ENCODE peak calls at places on chromosomes 6 and 20, in four cellular contexts. C, O, S and V are unnamed samples.

GRCh38 chr6:107716688-107717089 is 107.4 kb downstream of the SCML4 start:
- DNase-seq in S (peak; percentile 53), C (peak; percentile 24), O (peak; percentile 62), V (no peak)

GRCh38 chr6:22804620-22805271 is 235.4 kb downstream of the HDGFL1 start:
- DNase-seq in O (no peak), C (no peak), S (no peak), V (no peak)

GRCh38 chr6:27237089-27237723 is 10.3 kb upstream of the PRSS16 start:
- DNase-seq in O (peak; percentile 72), S (no peak), C (peak; percentile 48), V (peak; percentile 27)

GRCh38 chr6:43771858-43772570 is 2.0 kb downstream of the VEGFA start:
- DNase-seq in C (peak; percentile 74), S (no peak), O (peak; percentile 87), V (peak; percentile 51)

GRCh38 chr6:40848038-40848437 is 191.0 kb downstream of the UNC5CL start:
- DNase-seq in C (no peak), O (no peak), S (no peak), V (no peak)

GRCh38 chr6:69894578-69895347 is 28.4 kb downstream of the COL19A1 start:
- DNase-seq in O (no peak), C (no peak), S (peak; percentile 62), V (no peak)

GRCh38 chr6:12148317-12148801 is 136.2 kb downstream of the HIVEP1 start:
- DNase-seq in O (no peak), C (no peak), S (no peak), V (no peak)

GRCh38 chr6:85996034-85996375 is 353.3 kb upstream of the SYNCRIP start:
- DNase-seq in C (no peak), O (no peak), S (no peak), V (no peak)

GRCh38 chr6:137738197-137738596 is 128.9 kb upstream of the TNFAIP3 start:
- DNase-seq in S (no peak), C (no peak), O (no peak), V (no peak)

GRCh38 chr6:112595841-112596240 is 248.7 kb downstream of the RFPL4B start:
- DNase-seq in S (no peak), C (no peak), O (no peak), V (no peak)

GRCh38 chr20:47950103-47950502 is 164.8 kb upstream of the SULF2 start:
- DNase-seq in S (no peak), C (peak; percentile 45), O (peak; percentile 17), V (no peak)

GRCh38 chr6:54784021-54784420 is 62.5 kb upstream of the FAM83B start:
- DNase-seq in C (no peak), O (no peak), S (no peak), V (no peak)

GRCh38 chr6:159062564-159062945 is 17.8 kb upstream of the TAGAP start:
- DNase-seq in S (no peak), O (no peak), C (no peak), V (no peak)

GRCh38 chr6:161414180-161414579 is 140.3 kb upstream of the AGPAT4 start:
- DNase-seq in C (no peak), S (no peak), O (no peak), V (no peak)

GRCh38 chr6:91079939-91080338 is 493.1 kb upstream of the MAP3K7 start:
- DNase-seq in S (no peak), C (no peak), O (no peak), V (no peak)

GRCh38 chr6:45422541-45423110 is 44.9 kb upstream of the SUPT3H start:
- DNase-seq in C (peak; percentile 14), O (no peak), S (no peak), V (no peak)

GRCh38 chr6:35087361-35088280 is 53.5 kb downstream of the TCP11 start:
- DNase-seq in O (no peak), C (no peak), S (no peak), V (no peak)

GRCh38 chr20:3786665-3787639 is at the start of gene CENPB:
- DNase-seq in C (peak; percentile 91), S (no peak), O (peak; percentile 87), V (peak; percentile 83)

GRCh38 chr20:16216227-16217210 is 356.7 kb downstream of the KIF16B start:
- DNase-seq in S (no peak), C (no peak), O (no peak), V (no peak)

GRCh38 chr20:51562027-51562333 is 19.5 kb upstream of the NFATC2 start:
- DNase-seq in O (no peak), C (peak; percentile 35), S (no peak), V (no peak)

GRCh38 chr6:91082311-91082803 is 495.5 kb upstream of the MAP3K7 start:
- DNase-seq in C (no peak), S (no peak), O (no peak), V (no peak)

GRCh38 chr6:47245745-47246371 is 63.8 kb downstream of the TNFRSF21 start:
- DNase-seq in S (no peak), C (no peak), O (no peak), V (no peak)

GRCh38 chr20:49559411-49560081 is 8.4 kb downstream of the PTGIS start:
- DNase-seq in S (no peak), C (no peak), O (no peak), V (no peak)

GRCh38 chr6:169890049-169890448 is 138.6 kb downstream of the ERMARD start:
- DNase-seq in S (no peak), O (no peak), C (no peak), V (no peak)

GRCh38 chr6:134873500-134874388 is 76.2 kb downstream of the ALDH8A1 start:
- DNase-seq in C (no peak), S (no peak), O (no peak), V (no peak)

GRCh38 chr6:34746104-34746846 is 11.0 kb upstream of the SNRPC start:
- DNase-seq in S (no peak), C (no peak), O (no peak), V (no peak)

GRCh38 chr6:87848616-87849015 is 146.6 kb upstream of the AKIRIN2 start:
- DNase-seq in C (no peak), S (no peak), O (no peak), V (no peak)

GRCh38 chr20:10219452-10219791 is 792 bp downstream of the SNAP25 start:
- DNase-seq in C (peak; percentile 82), O (peak; percentile 74), S (no peak), V (no peak)

GRCh38 chr6:160036331-160036695 is 67.4 kb downstream of the IGF2R start:
- DNase-seq in S (no peak), C (no peak), O (no peak), V (no peak)

GRCh38 chr6:31701666-31702420 is 1.3 kb downstream of the ABHD16A start:
- DNase-seq in O (no peak), S (no peak), C (no peak), V (no peak)

GRCh38 chr6:158619922-158620801 is 24.4 kb downstream of the DYNLT1 start:
- DNase-seq in O (no peak), C (no peak), S (no peak), V (no peak)

GRCh38 chr20:2451422-2451821 is 19.2 kb downstream of the SNRPB start:
- DNase-seq in C (no peak), O (no peak), S (no peak), V (no peak)

GRCh38 chr6:88013015-88013414 is 34.6 kb upstream of the SPACA1 start:
- DNase-seq in C (no peak), S (no peak), O (no peak), V (no peak)

GRCh38 chr6:1670711-1671462 is 61.2 kb downstream of the FOXC1 start:
- DNase-seq in S (peak; percentile 31), O (no peak), C (peak; percentile 26), V (no peak)

DNA sequence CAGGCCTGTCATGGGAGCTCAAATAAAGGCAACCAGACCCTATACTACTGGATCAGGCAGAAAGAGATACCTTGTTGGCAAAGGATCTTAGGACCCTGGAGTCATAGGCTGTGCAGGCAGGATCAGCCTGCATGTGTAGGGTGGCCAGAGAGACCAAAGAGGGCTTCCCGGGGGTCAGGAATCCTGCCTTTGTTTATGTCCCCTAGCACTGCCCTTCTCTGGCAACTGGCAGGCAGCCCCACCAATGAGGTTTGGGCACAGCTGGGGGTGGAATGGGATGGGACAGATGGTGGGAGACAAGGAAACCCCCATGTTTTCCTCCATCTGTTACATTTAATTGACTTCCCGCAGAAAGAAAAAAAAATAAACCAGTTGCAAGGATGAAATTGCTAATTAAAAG is 27.5 kb downstream of the CD40 start:
- DNase-seq in O (no peak), S (no peak), C (no peak), V (no peak)
- TF ChIP-seq TARDBP in O (no peak), S (no peak), C (no peak), V (no peak)

GRCh38 chr20:34074101-34074760 is 37.8 kb downstream of the EIF2S2 start:
- DNase-seq in C (no peak), S (no peak), O (no peak), V (no peak)
- TF ChIP-seq TARDBP in C (no peak), S (no peak), O (no peak), V (no peak)

GRCh38 chr6:167847936-167848335 is 21.2 kb downstream of the AFDN start:
- DNase-seq in C (no peak), S (no peak), O (no peak), V (no peak)

GRCh38 chr6:167851349-167851952 is 24.7 kb downstream of the AFDN start:
- DNase-seq in S (no peak), O (no peak), C (no peak), V (no peak)

GRCh38 chr6:167848783-167849182 is 22.1 kb downstream of the AFDN start:
- DNase-seq in C (no peak), S (no peak), O (no peak), V (no peak)

GRCh38 chr6:167850792-167851191 is 24.1 kb downstream of the AFDN start:
- DNase-seq in S (no peak), C (no peak), O (no peak), V (no peak)

DNA sequence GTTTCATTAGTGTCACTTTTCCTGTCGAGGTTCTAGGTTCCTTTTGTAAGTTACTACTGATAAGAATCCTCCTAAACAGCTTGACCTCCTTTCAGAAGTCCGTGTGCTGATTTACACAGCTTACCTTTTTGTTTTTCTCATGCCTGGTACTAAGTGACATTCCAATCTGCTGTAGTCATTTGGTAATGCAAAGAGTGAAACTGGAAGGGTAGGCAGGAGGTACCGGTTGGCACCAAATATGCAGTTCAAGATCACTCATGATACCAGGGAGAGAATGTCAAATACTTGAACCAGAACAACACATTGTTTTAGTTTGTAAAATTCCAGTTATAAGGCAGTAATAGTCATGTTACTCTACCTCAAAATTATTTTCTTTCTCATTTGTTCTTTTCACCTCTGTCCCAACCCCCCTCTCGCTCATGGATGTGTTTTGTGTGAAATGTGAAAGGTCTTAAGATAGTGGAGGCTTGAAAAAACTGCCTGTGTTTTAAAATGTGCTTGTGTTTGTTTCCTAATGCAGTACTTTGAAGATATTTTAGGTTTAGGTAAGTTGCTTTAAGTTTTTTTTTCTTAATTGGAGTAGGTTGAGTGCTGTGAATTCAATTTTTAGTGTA is 23.2 kb downstream of the AFDN start:
- DNase-seq in S (no peak), C (no peak), O (no peak), V (peak; percentile 86)
- TF ChIP-seq TARDBP in S (no peak), C (no peak), O (no peak), V (no peak)

GRCh38 chr6:28336284-28337024 is 506 bp upstream of the ZSCAN31 start:
- DNase-seq in O (peak; percentile 46), S (peak; percentile 53), C (no peak), V (peak; percentile 44)
- TF ChIP-seq TARDBP in O (no peak), S (no peak), C (no peak), V (no peak)

GRCh38 chr20:33443006-33443511 is 504 bp downstream of the SNTA1 start:
- DNase-seq in S (no peak), C (peak; percentile 56), O (peak; percentile 61), V (no peak)
- TF ChIP-seq TARDBP in S (no peak), C (no peak), O (no peak), V (no peak)